ENCODE peak calls at places on chromosomes 1 and 21, in six cellular contexts. L is fibroblast of lung, N is fibroblast of pulmonary artery, I is astrocyte of the spinal cord, T is heart left ventricle, M is ovary. C is an unnamed sample.

GRCh38 chr1:242535986-242536385 is 11.5 kb upstream of the PLD5 start:
- DNase-seq in L (no peak), N (no peak), I (no peak), T (no peak), M (no peak), C (no peak)

GRCh38 chr21:43340491-43341348 is 86.2 kb downstream of the SIK1 start:
- DNase-seq in L (peak; percentile 85), N (peak; percentile 93), I (peak; percentile 89), T (no peak), M (no peak), C (no peak)

GRCh38 chr1:23619299-23620188 is 60.2 kb upstream of the ID3 start:
- DNase-seq in L (no peak), N (no peak), I (no peak), T (no peak), M (no peak), C (no peak)

GRCh38 chr1:23100074-23100748 is 68.4 kb downstream of the LUZP1 start:
- DNase-seq in L (peak; percentile 89), N (peak; percentile 96), I (peak; percentile 92), T (no peak), M (no peak), C (no peak)

GRCh38 chr21:35052786-35053185 is 3.7 kb upstream of the RUNX1 start:
- DNase-seq in L (no peak), N (no peak), I (no peak), T (no peak), M (no peak), C (no peak)

GRCh38 chr1:25517476-25518394 is 25.7 kb upstream of the LDLRAP1 start:
- DNase-seq in L (no peak), N (no peak), I (no peak), T (no peak), M (no peak), C (no peak)

GRCh38 chr1:100458925-100459814 is 78.8 kb upstream of the GPR88 start:
- DNase-seq in L (peak; percentile 85), N (peak; percentile 91), I (peak; percentile 85), T (peak; percentile 60), M (peak; percentile 79), C (peak; percentile 62)

GRCh38 chr1:203272633-203273205 is 32.6 kb upstream of the BTG2 start:
- DNase-seq in L (no peak), N (no peak), I (no peak), T (no peak), M (peak; percentile 51), C (no peak)

GRCh38 chr1:231606712-231607111 is 19.9 kb upstream of the DISC1 start:
- DNase-seq in L (no peak), N (no peak), I (no peak), T (no peak), M (no peak), C (no peak)

GRCh38 chr1:80673935-80674597 is 1126.7 kb upstream of the ADGRL2 start:
- DNase-seq in L (peak; percentile 9), N (no peak), I (no peak), T (no peak), M (no peak), C (no peak)

GRCh38 chr1:72481420-72481819 is 199.1 kb upstream of the NEGR1 start:
- DNase-seq in L (no peak), N (no peak), I (no peak), T (no peak), M (no peak), C (no peak)

GRCh38 chr1:59361766-59362165 is 64.9 kb downstream of the FGGY start:
- DNase-seq in L (no peak), N (peak; percentile 61), I (peak; percentile 45), T (peak; percentile 45), M (no peak), C (no peak)

GRCh38 chr1:222241410-222241809 is 306.5 kb downstream of the HHIPL2 start:
- DNase-seq in L (no peak), N (no peak), I (no peak), T (no peak), M (no peak), C (no peak)

GRCh38 chr21:33314096-33314495 is 10.7 kb upstream of the IFNAR1 start:
- DNase-seq in L (no peak), N (no peak), I (peak; percentile 71), T (no peak), M (no peak), C (no peak)

GRCh38 chr1:206769331-206769731 is 1.2 kb upstream of the IL19 start:
- DNase-seq in L (no peak), N (no peak), I (no peak), T (no peak), M (no peak), C (no peak)

GRCh38 chr1:173453982-173454381 is 23.2 kb upstream of the PRDX6 start:
- DNase-seq in L (no peak), N (peak; percentile 23), I (peak; percentile 22), T (no peak), M (no peak), C (no peak)

GRCh38 chr1:36097693-36098585 is 9.2 kb downstream of the ADPRS start:
- DNase-seq in L (no peak), N (no peak), I (no peak), T (no peak), M (no peak), C (no peak)

GRCh38 chr1:36094621-36095061 is 5.9 kb downstream of the ADPRS start:
- DNase-seq in L (no peak), N (no peak), I (no peak), T (no peak), M (no peak), C (no peak)

GRCh38 chr1:36095760-36096405 is 7.2 kb downstream of the ADPRS start:
- DNase-seq in L (no peak), N (no peak), I (no peak), T (no peak), M (no peak), C (no peak)

GRCh38 chr1:36098650-36099365 is 10.1 kb downstream of the ADPRS start:
- DNase-seq in L (no peak), N (no peak), I (no peak), T (no peak), M (no peak), C (no peak)

GRCh38 chr1:36096500-36097412 is 8.1 kb downstream of the ADPRS start:
- DNase-seq in L (no peak), N (no peak), I (no peak), T (no peak), M (no peak), C (no peak)
- TF ChIP-seq CTCF in L (no peak), N (no peak), I (peak; percentile 34), T (no peak), M (peak; percentile 33), C (peak; percentile 46)

GRCh38 chr21:14382486-14382834 is 486 bp downstream of the HSPA13 start:
- DNase-seq in L (peak; percentile 43), N (peak; percentile 14), I (no peak), T (peak; percentile 8), M (no peak), C (no peak)

GRCh38 chr21:14384453-14384852 is 1.5 kb upstream of the HSPA13 start:
- DNase-seq in L (no peak), N (no peak), I (no peak), T (no peak), M (no peak), C (no peak)

GRCh38 chr21:14388282-14388681 is 5.3 kb upstream of the HSPA13 start:
- DNase-seq in L (no peak), N (no peak), I (no peak), T (no peak), M (no peak), C (no peak)

GRCh38 chr21:14383596-14384210 is 757 bp upstream of the HSPA13 start:
- DNase-seq in L (peak; percentile 54), N (peak; percentile 52), I (no peak), T (peak; percentile 10), M (no peak), C (no peak)

DNA sequence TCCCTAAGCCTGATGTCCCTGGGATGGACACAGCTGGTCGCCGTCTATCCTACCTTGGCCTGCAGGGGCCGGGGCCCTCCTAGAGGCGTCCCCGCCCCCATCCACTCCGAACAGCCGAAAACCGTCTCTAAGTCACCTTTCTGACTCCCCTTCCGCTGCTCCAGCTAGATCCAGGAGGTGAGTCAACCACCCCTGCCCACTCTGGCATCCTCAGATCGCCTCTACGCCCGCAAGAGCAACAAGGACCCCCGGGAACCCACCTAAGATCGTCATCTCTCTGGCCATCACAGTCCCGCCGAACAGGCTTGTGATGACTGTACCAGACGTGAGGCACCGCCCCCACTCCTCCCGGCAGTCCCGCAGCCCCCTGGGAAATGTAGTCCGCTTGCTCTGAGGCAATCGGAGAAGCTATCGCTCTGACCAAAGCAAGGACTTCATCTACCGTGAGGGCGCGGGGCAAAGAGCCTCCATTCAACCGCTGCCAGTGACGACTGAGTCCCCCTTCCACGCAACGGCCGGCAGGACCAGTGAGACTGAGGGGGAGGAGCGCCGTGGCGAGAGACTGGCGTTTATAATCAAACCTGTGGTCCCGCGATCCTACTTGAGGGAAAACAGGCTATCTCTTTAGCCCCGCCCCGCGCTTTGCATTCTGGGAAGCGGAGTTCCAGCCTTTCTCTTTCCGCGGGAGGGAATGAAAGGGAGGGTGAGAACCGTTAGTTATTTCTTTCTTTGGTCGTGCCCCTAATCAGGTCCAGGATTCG is at the start of gene HSPA13:
- DNase-seq in L (peak; percentile 99), N (peak; percentile 100), I (peak; percentile 100), T (peak; percentile 99), M (peak; percentile 99), C (peak; percentile 97)
- TF ChIP-seq CTCF in L (no peak), N (no peak), I (no peak), T (no peak), M (no peak), C (peak; percentile 39)

DNA sequence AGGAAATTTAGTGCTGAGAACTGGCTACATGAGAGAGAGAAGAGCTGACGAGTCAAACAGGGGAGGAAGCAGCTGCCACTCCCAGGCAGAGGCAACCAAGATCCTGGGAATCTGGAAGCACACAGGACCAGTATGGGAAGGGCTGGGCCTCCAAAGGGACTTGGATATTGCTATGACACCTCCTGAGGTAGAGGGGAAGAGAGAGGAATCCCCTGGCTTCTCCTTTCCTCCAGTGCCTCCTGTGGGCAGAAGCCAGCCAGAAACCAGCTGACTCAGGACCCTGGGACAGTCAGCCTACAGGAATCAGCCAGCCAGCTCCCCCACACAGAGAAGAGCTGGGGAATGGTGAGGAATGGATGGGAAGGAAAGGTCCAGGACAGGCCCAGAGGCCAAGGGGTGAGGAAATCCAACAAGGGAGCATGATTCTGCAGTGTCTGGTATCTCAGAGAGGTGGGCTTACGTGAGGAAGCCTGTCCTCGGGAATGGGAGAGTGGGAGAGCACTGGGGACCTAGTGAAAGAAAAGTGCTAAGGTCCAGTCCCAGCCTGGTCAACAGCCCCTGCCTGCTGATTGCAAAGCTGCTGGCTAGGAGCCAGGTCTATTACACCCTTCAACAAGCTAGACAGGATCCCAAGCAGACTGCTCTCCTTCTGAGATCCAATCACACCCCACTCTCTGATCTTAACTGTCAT is 43.5 kb downstream of the NAV1 start:
- DNase-seq in L (peak; percentile 56), N (peak; percentile 67), I (peak; percentile 46), T (peak; percentile 27), M (no peak), C (no peak)
- TF ChIP-seq CTCF in L (no peak), N (peak; percentile 11), I (no peak), T (no peak), M (no peak), C (no peak)

DNA sequence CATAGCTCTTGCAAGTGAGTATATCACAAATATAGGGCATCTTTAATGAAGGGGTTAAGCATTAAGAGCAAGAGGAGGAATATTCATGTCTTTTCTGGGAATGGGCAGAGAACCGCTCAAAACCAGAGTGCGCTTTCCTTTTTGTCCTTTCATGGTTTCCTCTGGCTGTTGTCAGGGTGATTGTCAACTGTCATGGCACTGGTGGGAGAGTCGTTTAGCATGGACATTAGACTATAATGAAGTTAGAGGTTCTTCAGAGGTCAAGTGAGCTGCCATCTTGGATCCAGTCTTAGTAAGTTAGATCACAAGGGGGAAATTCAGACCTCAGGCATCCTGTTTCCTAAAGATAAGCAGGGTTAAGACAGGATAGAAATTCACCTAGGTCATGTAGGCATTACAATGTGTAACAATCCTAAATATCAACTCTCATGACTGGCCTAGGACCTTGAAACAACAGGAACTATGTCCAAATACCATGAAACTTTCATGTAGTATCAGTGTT is 12.1 kb upstream of the COA6 start:
- DNase-seq in L (no peak), N (no peak), I (no peak), T (no peak), M (no peak), C (no peak)
- TF ChIP-seq CTCF in L (no peak), N (no peak), I (no peak), T (no peak), M (no peak), C (no peak)

C was measured in neural crest cell.